ENCODE peak calls at places on chromosomes 7 and 10, in ten cellular contexts. D is stimulated activated effector memory CD8-positive, alpha-beta T cell treated with anti-CD3 and anti-CD28 coated beads, Interleukin-12 subunit alpha, Interleukin-12 subunit beta, amount 100 ng/mL, for 72 hours; L is NCI-H1436 treated with DMSO at 0.1 percent for 48 hours; J is stromal cell of bone marrow; V is GM04503; C is B cell; I is upper lobe of right lung; X is glutamatergic neuron; N is brain microvascular endothelial cell; E is H7. K is an unnamed sample.

GRCh38 chr10:131726460-131726861 is 174.3 kb upstream of the PPP2R2D start:
- DNase-seq in I (peak), J (no peak), N (no peak), C (no peak), D (peak), L (no peak), X (no peak), V (no peak), E (peak), K (no peak)

GRCh38 chr7:74612015-74612829 is 45.3 kb upstream of the GTF2I start:
- DNase-seq in X (peak), N (peak), J (no peak), C (no peak), E (no peak), L (no peak), I (peak), D (no peak), V (no peak), K (no peak)

GRCh38 chr7:101686030-101686429 is 56.9 kb upstream of the MYL10 start:
- DNase-seq in C (no peak), D (no peak), J (no peak), I (no peak), N (no peak), V (no peak), L (no peak), E (no peak), X (no peak), K (no peak)

GRCh38 chr10:130432271-130432670 is 296.1 kb downstream of the GLRX3 start:
- DNase-seq in X (no peak), D (peak), E (no peak), I (no peak), C (no peak), L (no peak), N (no peak), J (no peak), V (no peak), K (no peak)

GRCh38 chr7:35848728-35849127 is 47.9 kb downstream of the SEPTIN7 start:
- DNase-seq in I (no peak), J (no peak), E (no peak), D (no peak), X (no peak), N (no peak), V (no peak), L (peak), C (no peak), K (no peak)

GRCh38 chr10:5319863-5320262 is 44.9 kb upstream of the UCN3 start:
- DNase-seq in C (no peak), V (no peak), D (no peak), J (no peak), E (no peak), I (no peak), N (no peak), L (no peak), X (no peak), K (no peak)

GRCh38 chr10:33321516-33321915 is 13.0 kb downstream of the NRP1 start:
- DNase-seq in D (no peak), L (no peak), X (no peak), J (no peak), E (no peak), C (no peak), N (no peak), V (no peak), I (no peak), K (no peak)

GRCh38 chr10:86763404-86763803 is 7.0 kb downstream of the BMPR1A start:
- DNase-seq in L (no peak), V (no peak), C (no peak), I (no peak), D (no peak), E (no peak), J (no peak), N (no peak), X (no peak), K (no peak)

GRCh38 chr10:5095687-5096086 is 1.5 kb downstream of the AKR1C3 start:
- DNase-seq in N (no peak), L (no peak), I (no peak), C (no peak), E (no peak), J (no peak), D (no peak), X (no peak), V (no peak), K (no peak)

GRCh38 chr7:77727936-77728701 is 31.9 kb downstream of the RSBN1L start:
- DNase-seq in X (peak), C (no peak), V (peak), I (no peak), L (peak), J (no peak), N (no peak), D (no peak), E (peak), K (no peak)

GRCh38 chr7:154440656-154441055 is 388.5 kb downstream of the DPP6 start:
- DNase-seq in C (no peak), X (no peak), V (no peak), J (no peak), I (no peak), L (no peak), D (no peak), E (no peak), N (no peak), K (no peak)

GRCh38 chr7:148772297-148773089 is 73.8 kb downstream of the CUL1 start:
- DNase-seq in N (peak), D (no peak), I (no peak), V (peak), E (no peak), L (no peak), X (no peak), J (peak), C (no peak), K (no peak)

GRCh38 chr10:118922226-118922625 is 107.3 kb upstream of the NANOS1 start:
- DNase-seq in L (no peak), C (no peak), E (no peak), N (no peak), J (no peak), X (no peak), I (no peak), D (peak), V (no peak), K (no peak)

GRCh38 chr10:55628260-55628701 is 732.8 kb downstream of the ZWINT start:
- DNase-seq in D (no peak), I (peak), E (peak), V (no peak), X (peak), C (no peak), L (no peak), J (no peak), N (no peak), K (no peak)

GRCh38 chr10:59465089-59465488 is 102.7 kb upstream of the FAM13C start:
- DNase-seq in J (peak), X (no peak), C (no peak), D (no peak), L (no peak), N (peak), E (peak), V (peak), I (no peak), K (no peak)

GRCh38 chr10:122373713-122374112 is 795 bp upstream of the PLEKHA1 start:
- DNase-seq in V (peak), I (no peak), J (no peak), L (no peak), N (peak), C (no peak), E (no peak), D (peak), X (no peak), K (no peak)

GRCh38 chr7:28808786-28809533 is 149.2 kb downstream of the TRIL start:
- DNase-seq in L (no peak), D (no peak), X (peak), N (no peak), I (peak), C (peak), E (peak), V (no peak), J (peak), K (no peak)

GRCh38 chr7:111531993-111532392 is 30.3 kb downstream of the IMMP2L start:
- DNase-seq in D (no peak), I (no peak), E (no peak), V (no peak), X (no peak), C (no peak), J (peak), N (no peak), L (no peak), K (peak)

GRCh38 chr7:38909870-38910269 is 879 bp upstream of the VPS41 start:
- DNase-seq in V (no peak), L (no peak), E (peak), C (no peak), J (no peak), X (no peak), I (no peak), D (no peak), N (no peak), K (no peak)

GRCh38 chr10:75180592-75180991 is 30.0 kb upstream of the VDAC2 start:
- DNase-seq in C (no peak), V (no peak), I (no peak), N (no peak), D (no peak), X (no peak), J (no peak), L (no peak), E (no peak), K (no peak)

GRCh38 chr10:21078410-21079329 is 181.6 kb upstream of the NEBL start:
- DNase-seq in C (no peak), L (no peak), V (no peak), E (peak), X (peak), D (peak), N (peak), J (peak), I (no peak), K (no peak)

GRCh38 chr7:76512941-76513816 is 2.8 kb downstream of the UPK3B start:
- DNase-seq in I (no peak), D (no peak), V (no peak), C (no peak), E (peak), J (no peak), X (peak), L (no peak), N (no peak), K (no peak)

GRCh38 chr7:106059556-106059955 is 52.6 kb downstream of the SYPL1 start:
- DNase-seq in D (no peak), L (no peak), J (no peak), X (no peak), N (no peak), I (no peak), V (no peak), C (no peak), E (no peak), K (no peak)

GRCh38 chr7:129189661-129190310 is 1.4 kb downstream of the SMO start:
- DNase-seq in I (no peak), V (no peak), L (no peak), X (no peak), N (no peak), C (peak), E (no peak), J (no peak), D (no peak), K (no peak)

GRCh38 chr7:5532520-5533335 is 109.1 kb upstream of the TNRC18 start:
- DNase-seq in L (no peak), N (no peak), X (no peak), D (peak), V (no peak), J (no peak), I (peak), C (peak), E (peak), K (peak)

GRCh38 chr10:129417164-129417563 is 49.9 kb upstream of the MGMT start:
- DNase-seq in C (no peak), V (peak), X (no peak), J (no peak), D (no peak), L (no peak), N (no peak), I (no peak), E (no peak), K (no peak)

GRCh38 chr10:98340946-98341345 is 73.0 kb upstream of the LOXL4 start:
- DNase-seq in N (no peak), J (no peak), L (no peak), I (no peak), C (no peak), V (no peak), X (no peak), E (no peak), D (no peak), K (no peak)

GRCh38 chr7:15720849-15721471 is 34.5 kb upstream of the MEOX2 start:
- DNase-seq in D (no peak), J (peak), C (no peak), E (no peak), I (no peak), N (peak), L (no peak), X (peak), V (no peak), K (no peak)

GRCh38 chr7:25830228-25830627 is 321.8 kb upstream of the NFE2L3 start:
- DNase-seq in E (no peak), L (no peak), J (no peak), C (no peak), I (no peak), D (no peak), X (no peak), N (no peak), V (no peak), K (no peak)

GRCh38 chr10:127945335-127945734 is 38.4 kb downstream of the PTPRE start:
- DNase-seq in D (no peak), C (no peak), J (peak), N (peak), X (no peak), E (no peak), L (no peak), V (no peak), I (no peak), K (no peak)

GRCh38 chr10:86393401-86393800 is 26.8 kb upstream of the GRID1 start:
- DNase-seq in D (no peak), X (no peak), C (no peak), N (no peak), J (no peak), I (no peak), E (no peak), V (no peak), L (no peak), K (no peak)

GRCh38 chr7:27435461-27435860 is 192.9 kb downstream of the EVX1 start:
- DNase-seq in E (no peak), J (peak), L (no peak), X (no peak), C (no peak), D (no peak), I (no peak), N (peak), V (peak), K (no peak)

GRCh38 chr10:26486985-26487850 is 49.1 kb downstream of the APBB1IP start:
- DNase-seq in I (no peak), D (peak), L (no peak), C (no peak), V (peak), X (no peak), E (no peak), N (peak), J (peak), K (peak)